ENCODE peak calls at places on chromosomes 7 and 10, in four cellular contexts. D is stomach, T is spleen, N is left ventricle myocardium inferior. A is an unnamed sample.

GRCh38 chr7:151351967-151352366 is 10.4 kb downstream of the NUB1 start:
- DNase-seq in D (no peak), T (no peak), N (no peak), A (no peak)

GRCh38 chr7:98654524-98655272 is 37.6 kb downstream of the NPTX2 start:
- DNase-seq in D (no peak), T (no peak), N (no peak), A (no peak)

GRCh38 chr7:42645906-42646305 is 266.0 kb downstream of the C7orf25 start:
- DNase-seq in D (no peak), T (no peak), N (no peak), A (no peak)

GRCh38 chr10:15660990-15661389 is 58.7 kb downstream of the ITGA8 start:
- DNase-seq in D (no peak), T (no peak), N (no peak), A (peak; percentile 69)

GRCh38 chr7:107041097-107041496 is 3.4 kb upstream of the PRKAR2B start:
- DNase-seq in D (no peak), T (no peak), N (no peak), A (no peak)

GRCh38 chr10:4820804-4821401 is 5.1 kb upstream of the AKR1E2 start:
- DNase-seq in D (no peak), T (no peak), N (no peak), A (no peak)

GRCh38 chr10:4939224-4940072 is 23.8 kb upstream of the AKR1C1 start:
- DNase-seq in D (no peak), T (no peak), N (no peak), A (no peak)

GRCh38 chr7:129495987-129496386 is 6.3 kb upstream of the SMKR1 start:
- DNase-seq in D (no peak), T (no peak), N (no peak), A (peak; percentile 35)

GRCh38 chr10:101053516-101053915 is 8.3 kb upstream of the KAZALD1 start:
- DNase-seq in D (no peak), T (no peak), N (no peak), A (no peak)

GRCh38 chr7:130732980-130733865 is 784 bp downstream of the KLF14 start:
- DNase-seq in D (peak; percentile 33), T (peak; percentile 90), N (peak; percentile 14), A (peak; percentile 79)

GRCh38 chr10:30075487-30075886 is 16.1 kb upstream of the JCAD start:
- DNase-seq in D (no peak), T (no peak), N (no peak), A (no peak)

GRCh38 chr7:1054438-1055083 is 10.2 kb downstream of the GPR146 start:
- DNase-seq in D (no peak), T (peak; percentile 77), N (peak; percentile 44), A (no peak)

GRCh38 chr7:144452064-144452463 is 48.6 kb upstream of the NOBOX start:
- DNase-seq in D (no peak), T (no peak), N (no peak), A (no peak)

DNA sequence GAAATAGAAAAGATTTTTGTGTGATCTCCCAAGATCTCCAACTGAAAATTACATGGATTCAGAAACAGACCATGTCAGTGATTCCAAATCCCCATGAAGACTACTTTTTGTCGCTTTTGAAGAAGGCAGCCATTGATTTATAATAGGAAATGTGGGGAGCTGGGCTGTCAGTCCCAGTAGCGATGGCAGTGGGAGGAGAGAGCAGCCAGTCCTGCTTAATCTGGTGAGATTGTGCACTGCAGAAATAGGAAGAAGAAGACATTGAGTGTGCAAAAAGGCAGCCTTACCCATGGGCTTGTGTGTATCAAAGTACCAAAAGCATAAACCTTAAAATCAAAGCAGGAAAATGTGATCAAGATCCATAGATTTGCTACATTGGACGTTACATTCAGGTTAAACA is 4.8 kb downstream of the ADRB1 start:
- DNase-seq in D (no peak), T (no peak), N (no peak), A (no peak)
- H3K27ac ChIP-seq in D (no peak overlapping the region), T (peak overlapping the region; percentile 40), N (peak overlapping the region; percentile 95), A (no peak overlapping the region)

GRCh38 chr7:49091089-49091488 is 166.7 kb downstream of the CDC14C start:
- DNase-seq in D (no peak), T (no peak), N (no peak), A (no peak)
- H3K27ac ChIP-seq in D (no peak overlapping the region), T (no peak overlapping the region), N (no peak overlapping the region), A (no peak overlapping the region)

GRCh38 chr10:85859859-85860258 is 506.7 kb downstream of the GRID1 start:
- DNase-seq in D (no peak), T (no peak), N (no peak), A (no peak)
- H3K27ac ChIP-seq in D (no peak overlapping the region), T (no peak overlapping the region), N (no peak overlapping the region), A (no peak overlapping the region)

DNA sequence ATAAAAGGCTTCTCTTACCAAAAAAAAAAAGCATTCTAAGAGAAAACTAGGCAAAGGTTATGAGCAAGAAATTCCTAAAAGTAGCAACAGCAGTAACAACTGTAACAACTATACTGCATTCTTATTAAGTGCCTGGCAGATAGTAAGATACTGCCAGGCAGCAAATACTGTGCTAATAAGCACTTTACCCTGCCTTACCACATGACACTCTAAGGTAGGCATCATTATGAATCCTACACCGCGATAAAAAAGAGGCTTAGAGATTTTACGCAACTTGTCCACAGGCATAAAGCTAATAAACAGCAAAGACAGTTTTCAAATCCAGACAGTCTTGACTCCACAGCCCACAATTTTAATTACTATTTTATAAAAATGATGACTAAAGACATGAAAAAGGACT is 83.2 kb downstream of the USP6NL start:
- DNase-seq in D (no peak), T (no peak), N (no peak), A (no peak)
- H3K27ac ChIP-seq in D (no peak overlapping the region), T (peak overlapping the region; percentile 62), N (no peak overlapping the region), A (no peak overlapping the region)

GRCh38 chr10:113027230-113027573 is 77.2 kb downstream of the TCF7L2 start:
- DNase-seq in D (no peak), T (no peak), N (no peak), A (no peak)

GRCh38 chr10:113026679-113027078 is 76.6 kb downstream of the TCF7L2 start:
- DNase-seq in D (no peak), T (no peak), N (no peak), A (no peak)

GRCh38 chr10:113027574-113028392 is 77.7 kb downstream of the TCF7L2 start:
- DNase-seq in D (no peak), T (no peak), N (no peak), A (peak; percentile 61)

GRCh38 chr10:113029055-113029440 is 79.0 kb downstream of the TCF7L2 start:
- DNase-seq in D (no peak), T (no peak), N (no peak), A (no peak)

DNA sequence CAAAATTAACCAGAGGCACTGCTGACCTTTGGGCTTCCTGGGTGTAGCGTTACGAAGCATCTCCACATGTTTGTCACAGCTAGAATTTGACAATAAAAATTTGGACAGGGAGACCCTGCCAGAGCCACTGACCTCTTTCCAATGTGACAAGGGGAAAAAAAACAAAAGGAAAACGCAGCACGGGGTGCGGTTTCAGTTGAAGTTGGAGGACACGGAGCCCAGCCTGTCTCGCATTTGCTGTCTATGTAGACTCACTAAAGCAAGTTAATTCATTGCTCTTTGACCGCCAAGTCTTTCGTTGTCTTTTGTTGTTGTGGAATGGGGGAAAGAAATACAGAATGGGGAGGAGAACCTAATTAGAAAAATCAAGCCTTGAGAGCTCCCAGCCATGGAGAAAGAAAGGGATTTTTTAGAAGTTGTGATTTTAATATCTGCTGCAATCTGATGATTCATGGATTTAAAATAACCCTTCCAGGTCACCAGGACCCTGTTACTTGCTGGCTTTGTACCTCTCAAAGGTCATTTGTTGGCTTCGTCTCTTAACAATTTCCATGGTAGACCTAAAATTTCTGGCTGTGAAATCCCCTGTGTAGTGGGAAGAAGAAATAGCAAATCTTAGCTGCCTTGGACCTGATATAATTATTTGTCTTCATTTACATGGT is 78.5 kb downstream of the TCF7L2 start:
- DNase-seq in D (no peak), T (no peak), N (no peak), A (no peak)
- H3K27ac ChIP-seq in D (no peak overlapping the region), T (no peak overlapping the region), N (peak overlapping the region; percentile 81), A (no peak overlapping the region)

GRCh38 chr10:6044060-6044459 is 18.1 kb downstream of the IL2RA start:
- DNase-seq in D (no peak), T (no peak), N (no peak), A (peak; percentile 29)

GRCh38 chr10:6045600-6046457 is 16.3 kb downstream of the IL2RA start:
- DNase-seq in D (no peak), T (no peak), N (no peak), A (peak; percentile 23)

GRCh38 chr10:6047326-6047611 is 14.9 kb downstream of the IL2RA start:
- DNase-seq in D (no peak), T (no peak), N (no peak), A (peak; percentile 27)

GRCh38 chr10:6046458-6047325 is 15.5 kb downstream of the IL2RA start:
- DNase-seq in D (no peak), T (no peak), N (no peak), A (peak; percentile 23)

DNA sequence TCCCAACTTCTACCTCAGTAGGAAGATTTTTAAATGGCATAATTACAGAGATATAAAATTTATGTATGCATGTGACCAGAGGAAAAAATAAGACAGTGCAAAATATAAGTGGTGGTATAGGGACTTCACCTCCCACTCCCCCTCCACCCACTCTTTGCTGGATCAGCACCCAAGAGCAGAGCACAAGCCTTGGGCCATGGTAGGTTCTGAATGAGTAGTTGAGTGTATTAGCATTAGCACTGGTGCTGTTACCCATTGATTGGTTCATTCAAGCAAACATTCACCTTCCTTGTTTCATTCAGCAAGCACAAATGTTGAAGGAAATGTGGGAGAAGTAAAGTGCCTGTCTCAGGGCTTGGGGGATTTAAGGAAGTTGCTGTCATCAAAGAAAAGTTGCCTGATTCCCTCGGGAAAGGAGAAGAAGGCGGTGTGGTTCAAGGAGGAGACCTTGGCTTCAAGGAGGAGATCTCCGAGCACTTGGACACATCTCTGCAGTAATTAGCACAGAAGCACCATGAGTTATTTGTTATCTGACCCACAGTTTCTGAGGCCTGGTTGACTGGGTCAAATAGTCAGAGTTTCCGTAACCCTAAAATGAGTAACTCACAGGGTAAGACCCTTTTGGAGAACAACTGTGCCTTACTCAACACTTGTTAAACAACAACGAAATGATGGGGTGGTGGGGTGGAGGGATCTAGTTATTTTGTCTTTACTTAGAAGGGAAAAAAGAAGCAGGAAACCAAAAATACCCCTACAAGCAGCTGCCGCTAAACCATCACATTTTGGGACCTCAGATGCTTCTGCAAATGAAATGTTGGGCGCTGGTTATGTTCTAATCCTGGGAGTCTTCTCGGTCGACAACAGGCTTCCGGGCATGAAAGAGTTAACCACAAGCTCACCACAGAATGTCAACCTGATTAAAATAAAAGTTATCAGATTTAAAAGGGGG is 17.2 kb downstream of the IL2RA start:
- DNase-seq in D (no peak), T (no peak), N (no peak), A (peak; percentile 14)
- H3K27ac ChIP-seq in D (no peak overlapping the region), T (peak overlapping the region; percentile 30), N (no peak overlapping the region), A (no peak overlapping the region)

DNA sequence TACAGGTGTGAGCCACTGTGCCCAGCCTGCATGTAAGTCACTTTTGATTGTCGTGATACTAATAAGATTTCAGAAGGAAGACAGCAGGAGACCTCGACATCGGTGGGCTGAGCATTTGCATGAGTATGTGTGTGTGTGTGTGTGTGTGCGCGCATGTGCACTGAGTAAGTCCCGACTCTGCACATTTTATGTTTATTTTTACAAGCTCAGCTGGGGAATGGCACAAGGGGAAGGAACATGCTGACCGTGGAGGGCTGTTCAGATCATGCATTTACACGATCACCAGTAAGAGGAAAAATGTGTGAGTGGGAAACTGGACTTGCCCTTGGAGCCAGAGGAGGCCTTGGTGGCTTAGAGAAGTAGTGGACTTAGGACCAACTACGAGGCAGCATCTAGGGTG is 41.4 kb downstream of the IL2RA start:
- DNase-seq in D (no peak), T (no peak), N (no peak), A (no peak)
- H3K27ac ChIP-seq in D (no peak overlapping the region), T (no peak overlapping the region), N (no peak overlapping the region), A (no peak overlapping the region)

A was measured in endodermal cell.